ENCODE peak calls at places on chromosomes 5 and 9, in four cellular contexts. C, X, G and U are unnamed samples.
A peak's percentile ranks its signal among the peaks of the same experiment; 100 is the strongest.

GRCh38 chr5:114449836-114450515 is 88.1 kb downstream of the KCNN2 start:
- DNase-seq in C (peak; percentile 50), X (peak; percentile 82), G (no peak), U (peak; percentile 89)

GRCh38 chr5:173913686-173914321 is 25.7 kb downstream of the CPEB4 start:
- DNase-seq in C (no peak), X (no peak), G (no peak), U (no peak)

GRCh38 chr5:63401434-63402046 is 560.7 kb downstream of the HTR1A start:
- DNase-seq in C (peak; percentile 41), X (peak; percentile 79), G (no peak), U (peak; percentile 42)

GRCh38 chr5:10452768-10453331 is 11.2 kb downstream of the ROPN1L start:
- DNase-seq in C (no peak), X (peak; percentile 87), G (peak; percentile 62), U (no peak)

GRCh38 chr9:113528088-113528487 is 64.6 kb downstream of the RGS3 start:
- DNase-seq in C (no peak), X (no peak), G (no peak), U (no peak)

GRCh38 chr5:120375248-120375647 is 88.9 kb upstream of the PRR16 start:
- DNase-seq in C (no peak), X (no peak), G (no peak), U (no peak)

GRCh38 chr5:157994906-157995519 is 136.1 kb upstream of the CLINT1 start:
- DNase-seq in C (peak; percentile 63), X (peak; percentile 92), G (peak; percentile 13), U (peak; percentile 72)

GRCh38 chr9:34578241-34579096 is 11.1 kb downstream of the CNTFR start:
- DNase-seq in C (no peak), X (peak; percentile 75), G (no peak), U (no peak)

GRCh38 chr5:59107692-59108091 is 524.8 kb downstream of the RAB3C start:
- DNase-seq in C (no peak), X (no peak), G (no peak), U (no peak)

GRCh38 chr5:73892806-73893205 is 266.8 kb downstream of the ARHGEF28 start:
- DNase-seq in C (no peak), X (no peak), G (no peak), U (no peak)

GRCh38 chr5:16609412-16609811 is 7.4 kb downstream of the RETREG1 start:
- DNase-seq in C (no peak), X (peak; percentile 37), G (no peak), U (no peak)

GRCh38 chr9:76900884-76901440 is 5.0 kb downstream of the PRUNE2 start:
- DNase-seq in C (no peak), X (no peak), G (no peak), U (no peak)

GRCh38 chr9:118522093-118523028 is 818.2 kb downstream of the TLR4 start:
- DNase-seq in C (peak; percentile 85), X (peak; percentile 90), G (peak; percentile 13), U (peak; percentile 59)

GRCh38 chr5:168943485-168943884 is 357.5 kb downstream of the SLIT3 start:
- DNase-seq in C (no peak), X (no peak), G (no peak), U (no peak)

GRCh38 chr5:168940712-168941111 is 360.2 kb downstream of the SLIT3 start:
- DNase-seq in C (no peak), X (no peak), G (no peak), U (no peak)

GRCh38 chr5:168941901-168942300 is 359.0 kb downstream of the SLIT3 start:
- DNase-seq in C (no peak), X (peak; percentile 30), G (no peak), U (no peak)

GRCh38 chr5:168946363-168946762 is 354.6 kb downstream of the SLIT3 start:
- DNase-seq in C (peak; percentile 13), X (peak; percentile 75), G (no peak), U (no peak)

DNA sequence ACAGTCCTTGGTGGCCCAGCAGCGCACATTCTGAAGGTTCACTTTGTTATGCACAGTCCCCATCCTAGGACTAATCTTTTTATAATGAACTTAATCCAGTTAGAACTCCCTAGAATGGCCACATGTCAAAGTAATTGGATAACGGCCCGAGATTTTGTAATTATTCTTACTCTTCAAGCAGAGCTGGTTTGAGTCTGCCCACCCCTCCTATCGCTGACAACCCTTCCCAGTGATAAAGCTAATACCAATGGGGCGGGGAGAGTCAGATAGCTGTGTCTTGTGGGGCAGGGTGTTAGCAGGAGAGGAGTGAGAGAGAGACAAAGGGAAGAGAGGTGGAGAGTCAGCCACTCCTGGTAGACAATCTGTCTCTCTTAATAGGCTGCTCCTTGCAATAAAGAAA is 356.9 kb downstream of the SLIT3 start:
- DNase-seq in C (no peak), X (no peak), G (no peak), U (no peak)
- H3K27ac ChIP-seq in C (no peak overlapping the region), X (no peak overlapping the region), G (no peak overlapping the region), U (no peak overlapping the region)

GRCh38 chr5:76674330-76675066 is 41.4 kb upstream of the F2R start:
- DNase-seq in C (no peak), X (peak; percentile 24), G (no peak), U (no peak)

GRCh38 chr5:76681287-76681686 is 34.6 kb upstream of the F2R start:
- DNase-seq in C (no peak), X (no peak), G (no peak), U (no peak)

GRCh38 chr5:76675364-76675763 is 40.6 kb upstream of the F2R start:
- DNase-seq in C (no peak), X (no peak), G (no peak), U (no peak)

GRCh38 chr5:76679231-76679630 is 36.7 kb upstream of the F2R start:
- DNase-seq in C (no peak), X (no peak), G (no peak), U (no peak)

DNA sequence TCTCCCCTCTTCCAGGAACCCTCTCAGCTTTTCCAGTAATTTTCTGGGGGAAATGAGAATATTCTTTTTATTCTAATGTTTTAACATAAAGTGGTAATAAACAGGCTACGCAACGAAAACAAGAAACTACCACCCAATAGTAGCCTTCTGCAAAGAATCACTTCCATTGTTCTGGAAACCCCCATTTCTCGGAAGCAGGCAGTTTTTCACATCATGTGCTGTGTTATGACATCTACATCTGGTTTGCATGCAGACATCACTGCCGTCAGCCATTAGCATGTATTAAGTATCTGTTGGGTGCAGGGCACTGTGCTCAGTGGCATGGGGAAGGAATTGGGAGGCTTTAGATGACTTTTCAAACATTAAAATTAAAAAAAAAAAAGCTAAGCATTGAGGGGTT is 37.9 kb upstream of the F2R start:
- DNase-seq in C (no peak), X (no peak), G (no peak), U (no peak)
- H3K27ac ChIP-seq in C (no peak overlapping the region), X (no peak overlapping the region), G (no peak overlapping the region), U (no peak overlapping the region)

GRCh38 chr9:79667716-79668458 is 96.1 kb downstream of the TLE4 start:
- DNase-seq in C (no peak), X (no peak), G (no peak), U (no peak)

GRCh38 chr9:79663878-79664277 is 92.1 kb downstream of the TLE4 start:
- DNase-seq in C (no peak), X (no peak), G (no peak), U (no peak)

GRCh38 chr9:79664375-79664825 is 92.6 kb downstream of the TLE4 start:
- DNase-seq in C (no peak), X (no peak), G (no peak), U (peak; percentile 24)

GRCh38 chr9:79665383-79665782 is 93.6 kb downstream of the TLE4 start:
- DNase-seq in C (no peak), X (no peak), G (no peak), U (no peak)

DNA sequence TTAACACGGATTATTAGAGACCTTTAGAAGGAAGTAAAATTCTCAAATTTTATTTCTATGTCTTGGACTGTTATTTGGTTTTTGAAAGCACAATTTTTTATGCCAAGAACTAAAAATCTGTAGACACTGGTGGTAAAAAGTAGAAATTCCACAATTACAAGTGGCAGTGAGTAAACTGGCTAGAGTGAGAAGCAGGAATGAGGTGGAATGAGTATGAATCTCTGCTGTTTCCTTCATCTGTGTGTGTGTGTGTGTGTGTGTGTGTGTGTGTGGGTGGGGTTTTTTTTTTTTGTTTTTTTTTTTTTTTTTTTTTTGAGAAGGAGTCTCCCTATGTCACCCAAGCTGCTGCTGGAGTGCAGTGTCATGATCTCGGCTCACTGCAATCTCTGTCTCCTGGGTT is 94.2 kb downstream of the TLE4 start:
- DNase-seq in C (no peak), X (no peak), G (no peak), U (no peak)
- H3K27ac ChIP-seq in C (no peak overlapping the region), X (no peak overlapping the region), G (no peak overlapping the region), U (no peak overlapping the region)

DNA sequence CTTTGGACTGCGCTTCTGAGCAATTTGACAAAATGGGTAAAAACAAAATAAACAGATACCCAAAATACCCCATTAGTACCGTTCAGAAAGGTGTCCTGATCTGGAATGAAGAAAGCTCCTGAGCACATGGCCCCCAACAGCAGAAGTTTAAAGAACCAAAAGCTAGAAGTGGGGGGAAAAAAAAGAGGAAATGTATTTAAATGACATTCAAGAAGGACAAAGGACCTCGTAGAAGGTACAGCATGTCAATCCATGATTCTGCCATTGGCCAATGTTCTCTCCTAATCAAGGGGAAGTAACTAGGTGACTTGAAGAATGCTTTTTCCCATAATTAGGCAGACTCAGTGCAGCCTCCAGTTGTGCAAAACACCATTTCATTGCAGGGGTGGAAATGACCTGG is 78.6 kb downstream of the SERINC5 start:
- DNase-seq in C (no peak), X (no peak), G (no peak), U (no peak)
- H3K27ac ChIP-seq in C (no peak overlapping the region), X (peak overlapping the region; percentile 67), G (no peak overlapping the region), U (no peak overlapping the region)

GRCh38 chr9:89623925-89624420 is 19.2 kb downstream of the GADD45G start:
- DNase-seq in C (no peak), X (no peak), G (no peak), U (no peak)
- H3K27ac ChIP-seq in C (no peak overlapping the region), X (no peak overlapping the region), G (no peak overlapping the region), U (no peak overlapping the region)

GRCh38 chr5:140266471-140267200 is 36.3 kb downstream of the PFDN1 start:
- DNase-seq in C (no peak), X (no peak), G (no peak), U (no peak)
- H3K27ac ChIP-seq in C (no peak overlapping the region), X (no peak overlapping the region), G (no peak overlapping the region), U (no peak overlapping the region)

DNA sequence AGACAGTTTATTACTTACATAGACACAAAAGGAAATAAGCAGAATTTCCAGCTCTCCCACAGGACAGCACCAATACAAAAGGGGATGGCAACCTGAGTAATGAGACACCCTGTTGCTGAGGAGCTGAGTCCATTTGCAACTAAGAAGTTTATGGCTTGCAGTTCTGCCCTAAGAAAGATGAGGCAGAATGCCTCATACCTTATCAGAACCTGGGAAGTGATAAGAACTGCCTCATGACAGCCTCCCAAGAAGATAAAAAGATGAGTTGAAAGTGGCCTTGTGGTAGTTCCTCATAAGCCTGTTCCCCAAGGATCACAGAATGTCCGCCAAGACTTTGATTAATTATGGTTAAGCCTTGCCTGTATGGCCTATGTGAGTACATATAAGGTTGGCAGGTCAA is 41.7 kb downstream of the ZMAT2 start:
- DNase-seq in C (no peak), X (no peak), G (no peak), U (no peak)
- H3K27ac ChIP-seq in C (no peak overlapping the region), X (no peak overlapping the region), G (no peak overlapping the region), U (no peak overlapping the region)

GRCh38 chr9:132341177-132341840 is 13.5 kb downstream of the SETX start:
- DNase-seq in C (no peak), X (no peak), G (no peak), U (no peak)
- H3K27ac ChIP-seq in C (no peak overlapping the region), X (no peak overlapping the region), G (no peak overlapping the region), U (no peak overlapping the region)

GRCh38 chr9:79708541-79708940 is 136.8 kb downstream of the TLE4 start:
- DNase-seq in C (no peak), X (no peak), G (no peak), U (no peak)
- H3K27ac ChIP-seq in C (no peak overlapping the region), X (no peak overlapping the region), G (no peak overlapping the region), U (no peak overlapping the region)